ENCODE peak calls at places on chromosomes 11 and 22, in five cellular contexts. E is cardiac muscle cell, Z is A549, P is tibial nerve, L is fibroblast of lung. Q is an unnamed sample.

GRCh38 chr11:70928854-70929598 is 323.4 kb downstream of the SHANK2 start:
- DNase-seq in L (no peak), P (no peak), Z (no peak), E (no peak), Q (no peak)

GRCh38 chr11:68584097-68584496 is 100.2 kb upstream of the GAL start:
- DNase-seq in P (no peak), Z (peak), E (peak), L (no peak), Q (no peak)

GRCh38 chr11:78691215-78691614 is 116.6 kb upstream of the NARS2 start:
- DNase-seq in P (no peak), Z (no peak), L (peak), E (no peak), Q (no peak)

GRCh38 chr11:68837583-68838571 is 3.8 kb downstream of the CPT1A start:
- DNase-seq in E (no peak), P (no peak), Z (no peak), L (no peak), Q (no peak)

GRCh38 chr11:78838417-78838816 is 263.8 kb upstream of the NARS2 start:
- DNase-seq in P (no peak), Z (no peak), L (no peak), E (no peak), Q (no peak)

GRCh38 chr11:116721983-116722382 is 50.8 kb downstream of the BUD13 start:
- DNase-seq in E (no peak), P (no peak), L (no peak), Z (no peak), Q (no peak)

GRCh38 chr22:17370036-17370765 is 941 bp downstream of the CECR2 start:
- DNase-seq in P (no peak), E (peak), Z (no peak), L (no peak), Q (no peak)

GRCh38 chr11:74008373-74009229 is at the start of gene UCP3:
- DNase-seq in P (no peak), L (no peak), E (no peak), Z (no peak), Q (no peak)

GRCh38 chr11:2265854-2266585 is 4.4 kb downstream of the ASCL2 start:
- DNase-seq in E (no peak), Z (no peak), L (no peak), P (no peak), Q (no peak)

GRCh38 chr22:37485006-37485713 is 1.0 kb downstream of the MFNG start:
- DNase-seq in E (no peak), L (no peak), P (no peak), Z (no peak), Q (no peak)

GRCh38 chr22:45010532-45010900 is 711 bp upstream of the PHF21B start:
- DNase-seq in E (no peak), L (no peak), P (no peak), Z (no peak), Q (no peak)

GRCh38 chr11:91956711-91957110 is 267.9 kb upstream of the FAT3 start:
- DNase-seq in P (no peak), Z (no peak), E (no peak), L (no peak), Q (no peak)

GRCh38 chr11:72752088-72752914 is at the start of gene ARAP1:
- DNase-seq in L (peak), E (peak), Z (peak), P (peak), Q (no peak)

GRCh38 chr22:30290679-30291333 is 1.5 kb upstream of the CASTOR1 start:
- DNase-seq in Z (no peak), P (peak), E (peak), L (peak), Q (no peak)

GRCh38 chr11:67082071-67082791 is 25.6 kb downstream of the RHOD start:
- DNase-seq in P (no peak), L (no peak), E (peak), Z (no peak), Q (no peak)

GRCh38 chr22:17943533-17944204 is 80.7 kb downstream of the MICAL3 start:
- DNase-seq in P (no peak), E (no peak), L (no peak), Z (no peak), Q (no peak)

GRCh38 chr22:50622723-50623327 is 5.1 kb downstream of the ARSA start:
- DNase-seq in P (no peak), Z (no peak), L (no peak), E (no peak), Q (no peak)

GRCh38 chr11:12693485-12694181 is 19.4 kb downstream of the TEAD1 start:
- DNase-seq in E (peak), L (peak), Z (peak), P (peak), Q (peak)

GRCh38 chr11:12692238-12693074 is 18.2 kb downstream of the TEAD1 start:
- DNase-seq in Z (peak), L (peak), P (peak), E (peak), Q (peak)

GRCh38 chr11:12694182-12694531 is 19.9 kb downstream of the TEAD1 start:
- DNase-seq in L (no peak), E (no peak), Z (peak), P (no peak), Q (no peak)

GRCh38 chr11:12691473-12691872 is 17.3 kb downstream of the TEAD1 start:
- DNase-seq in L (peak), P (no peak), Z (no peak), E (no peak), Q (no peak)

DNA sequence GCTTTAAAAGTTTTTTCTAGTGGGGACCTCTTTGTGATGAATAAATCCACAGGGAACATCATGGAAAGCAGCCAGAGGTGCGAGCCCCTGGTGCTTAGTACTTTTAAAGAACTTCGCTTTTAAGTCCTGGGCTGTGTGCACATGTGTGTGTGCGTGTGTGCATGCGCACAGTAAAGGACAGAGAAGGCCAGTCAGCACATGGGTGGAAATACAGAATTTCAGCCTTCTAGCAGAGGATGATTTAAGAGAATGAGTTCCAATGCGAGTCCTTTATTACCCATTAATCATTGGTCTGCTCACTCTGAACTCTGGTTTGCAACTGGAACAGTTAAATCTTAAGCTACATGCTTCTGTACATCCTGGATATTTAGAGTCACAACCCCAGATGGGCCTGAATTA is 18.9 kb downstream of the TEAD1 start:
- DNase-seq in L (peak), P (no peak), E (no peak), Z (peak), Q (no peak)
- H3K4me3 ChIP-seq in L (peak), P (no peak), E (no peak), Z (peak), Q (peak)

GRCh38 chr11:94636388-94636787 is 69.2 kb downstream of the PIWIL4 start:
- DNase-seq in P (no peak), L (no peak), E (no peak), Z (no peak), Q (no peak)

GRCh38 chr11:94639901-94640721 is 72.9 kb downstream of the PIWIL4 start:
- DNase-seq in P (no peak), E (no peak), L (no peak), Z (no peak), Q (no peak)

GRCh38 chr11:94638902-94639373 is 71.8 kb downstream of the PIWIL4 start:
- DNase-seq in Z (no peak), E (peak), L (no peak), P (no peak), Q (peak)

GRCh38 chr11:94641167-94641761 is 74.1 kb downstream of the PIWIL4 start:
- DNase-seq in L (no peak), P (no peak), E (peak), Z (no peak), Q (no peak)

GRCh38 chr11:94638278-94638901 is 71.2 kb downstream of the PIWIL4 start:
- DNase-seq in E (peak), L (peak), Z (no peak), P (no peak), Q (no peak)
- H3K4me3 ChIP-seq in E (no peak), L (no peak), Z (no peak), P (no peak), Q (no peak)

DNA sequence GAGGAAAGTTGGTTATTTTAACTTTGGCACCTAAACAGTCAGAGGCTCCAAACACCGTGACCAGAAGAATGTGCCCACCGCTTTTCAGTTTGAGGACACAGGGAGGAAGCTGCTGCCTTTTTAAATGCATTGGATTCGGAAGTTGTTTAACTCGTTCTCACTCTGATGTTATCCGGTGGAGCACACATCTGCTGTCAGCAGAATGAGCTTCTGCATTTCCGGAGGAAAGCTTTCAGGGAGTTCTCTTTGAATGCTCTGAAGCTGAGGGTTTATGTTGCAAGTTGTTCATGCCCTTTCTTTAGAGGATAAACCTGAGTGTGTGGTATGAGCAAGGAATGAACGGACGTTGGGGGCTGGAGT is 64.1 kb downstream of the PPFIBP2 start:
- DNase-seq in E (peak), Z (no peak), P (no peak), L (peak), Q (no peak)
- H3K4me3 ChIP-seq in E (no peak), Z (no peak), P (peak), L (peak), Q (peak)

DNA sequence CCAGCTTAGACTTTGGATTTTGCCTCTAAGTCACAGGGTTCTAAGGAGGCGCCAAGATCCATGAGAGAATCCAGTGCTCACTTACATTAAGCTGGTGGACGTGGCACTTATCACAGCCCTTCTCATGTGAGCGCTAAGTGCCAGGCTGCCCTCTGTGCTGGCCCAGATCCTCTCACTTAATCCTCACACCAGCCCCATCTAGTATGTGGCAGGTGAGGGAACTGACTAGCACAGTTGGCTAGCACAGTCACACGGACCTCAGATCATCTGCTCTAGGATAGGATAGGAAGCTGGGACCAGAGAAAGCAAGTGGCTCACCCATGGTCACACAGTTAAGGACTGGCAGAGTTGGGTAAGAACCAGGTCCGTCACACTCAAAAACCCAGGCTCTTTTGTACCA is 3.7 kb downstream of the HMOX1 start:
- DNase-seq in E (no peak), Z (no peak), L (no peak), P (no peak), Q (no peak)
- H3K4me3 ChIP-seq in E (no peak), Z (peak), L (no peak), P (no peak), Q (no peak)

DNA sequence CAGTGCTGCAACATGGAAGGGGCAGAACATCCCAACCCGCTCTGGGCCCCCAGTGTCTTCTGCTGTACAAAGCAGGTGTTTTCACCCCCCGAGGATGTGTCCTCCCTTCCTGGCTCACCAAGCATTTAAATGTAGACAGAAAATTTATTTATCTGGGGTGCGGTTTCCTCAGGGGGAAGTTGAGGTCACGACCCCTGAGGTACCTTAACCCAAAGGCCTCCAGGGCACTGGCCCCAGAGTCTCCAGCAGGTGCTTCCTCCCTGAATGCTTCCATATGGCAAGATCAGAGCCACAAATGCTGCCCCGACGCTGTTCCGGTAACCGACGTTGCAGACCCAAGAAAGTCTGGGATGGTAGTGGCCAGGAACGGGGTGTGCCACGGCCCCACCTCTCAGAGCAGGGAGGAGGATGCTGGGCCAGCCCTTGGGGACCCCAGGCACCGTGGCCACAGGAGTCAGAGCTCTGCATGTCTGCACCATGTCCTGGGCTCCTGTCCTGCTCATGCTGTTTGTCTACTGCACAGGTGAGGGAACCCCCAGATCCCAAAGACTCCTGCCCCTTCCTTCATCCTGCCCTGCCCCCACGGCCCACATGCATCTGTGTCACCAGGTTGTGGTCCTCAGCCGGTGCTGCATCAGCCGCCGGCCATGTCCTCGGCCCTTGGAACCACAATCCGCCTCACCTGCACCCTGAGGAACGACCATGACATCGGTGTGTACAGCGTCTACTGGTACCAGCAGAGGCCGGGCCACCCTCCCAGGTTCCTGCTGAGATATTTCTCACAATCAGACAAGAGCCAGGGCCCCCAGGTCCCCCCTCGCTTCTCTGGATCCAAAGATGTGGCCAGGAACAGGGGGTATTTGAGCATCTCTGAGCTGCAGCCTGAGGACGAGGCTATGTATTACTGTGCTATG is at the start of gene VPREB1:
- DNase-seq in L (no peak), Z (no peak), P (no peak), E (no peak), Q (no peak)
- H3K4me3 ChIP-seq in L (no peak), Z (no peak), P (no peak), E (no peak), Q (no peak)

GRCh38 chr22:34000879-34001526 is 80.7 kb upstream of the LARGE1 start:
- DNase-seq in Z (no peak), E (no peak), L (no peak), P (no peak), Q (no peak)

GRCh38 chr22:34001701-34002466 is 81.6 kb upstream of the LARGE1 start:
- DNase-seq in Z (no peak), E (no peak), L (no peak), P (no peak), Q (no peak)

GRCh38 chr22:33996824-33997223 is 76.5 kb upstream of the LARGE1 start:
- DNase-seq in E (no peak), L (no peak), Z (no peak), P (no peak), Q (no peak)
- H3K4me3 ChIP-seq in E (no peak), L (no peak), Z (no peak), P (no peak), Q (no peak)

GRCh38 chr11:133064961-133065360 is 467.3 kb downstream of the OPCML start:
- DNase-seq in E (no peak), Z (no peak), P (no peak), L (no peak), Q (no peak)
- H3K4me3 ChIP-seq in E (peak), Z (no peak), P (no peak), L (no peak), Q (peak)

GRCh38 chr11:117816846-117817212 is 7.7 kb downstream of the FXYD2 start:
- DNase-seq in E (no peak), Z (no peak), P (no peak), L (no peak), Q (no peak)

GRCh38 chr11:117814204-117814765 is 10.3 kb downstream of the FXYD2 start:
- DNase-seq in E (no peak), L (no peak), P (no peak), Z (peak), Q (no peak)

GRCh38 chr11:117816151-117816741 is 8.3 kb downstream of the FXYD2 start:
- DNase-seq in E (peak), Z (peak), P (no peak), L (peak), Q (no peak)

GRCh38 chr11:117814766-117815261 is 9.7 kb downstream of the FXYD2 start:
- DNase-seq in L (peak), Z (peak), E (peak), P (peak), Q (no peak)

DNA sequence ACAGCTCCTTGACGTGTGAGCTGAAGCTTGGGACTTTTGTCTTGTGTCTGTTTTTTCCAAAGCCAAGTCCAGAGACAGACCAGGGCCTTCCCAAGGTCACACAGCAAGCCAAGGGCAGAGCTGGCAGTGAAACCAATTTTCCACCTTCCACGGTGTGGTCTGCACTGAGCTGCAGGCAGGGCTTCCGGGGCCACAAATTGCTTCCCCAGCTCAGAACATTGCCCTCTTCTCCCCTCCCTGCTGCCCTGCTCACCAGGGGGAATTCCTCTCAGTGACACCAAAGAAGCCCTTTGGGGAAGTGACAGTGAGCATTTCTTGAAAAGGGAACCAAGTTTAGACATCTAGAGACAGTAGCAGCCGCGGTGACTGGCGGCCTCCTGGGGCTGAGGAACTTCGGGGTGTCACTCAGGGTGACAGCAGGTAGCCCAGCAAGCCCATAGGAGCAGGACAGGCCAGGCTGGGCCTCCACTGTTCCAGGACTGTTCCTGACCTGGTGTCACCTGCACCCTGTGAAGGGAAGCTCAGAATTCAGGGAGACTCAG is 9.2 kb downstream of the FXYD2 start:
- DNase-seq in Z (no peak), E (no peak), L (no peak), P (no peak), Q (no peak)
- H3K4me3 ChIP-seq in Z (no peak), E (no peak), L (no peak), P (no peak), Q (no peak)

GRCh38 chr11:86152006-86152862 is 83.3 kb upstream of the PICALM start:
- DNase-seq in L (peak), P (no peak), E (peak), Z (no peak), Q (no peak)
- H3K4me3 ChIP-seq in L (no peak), P (no peak), E (no peak), Z (no peak), Q (no peak)

GRCh38 chr11:105609341-105609781 is 512 bp upstream of the GRIA4 start:
- DNase-seq in Z (no peak), P (no peak), L (no peak), E (peak), Q (no peak)
- H3K4me3 ChIP-seq in Z (no peak), P (peak), L (no peak), E (peak), Q (no peak)